ENCODE peak calls at places on chromosomes 16 and 17, in six cellular contexts. X, Q, F, S, R and M are unnamed samples.

GRCh38 chr16:68707341-68708152 is 29.5 kb upstream of the CDH1 start:
- DNase-seq in F (no peak), X (no peak), Q (peak; percentile 86), S (peak; percentile 41), R (no peak), M (no peak)

GRCh38 chr17:80101946-80102706 is 745 bp downstream of the GAA start:
- DNase-seq in F (no peak), R (peak; percentile 32), S (peak; percentile 31), Q (peak; percentile 41), X (peak; percentile 6), M (peak; percentile 54)

GRCh38 chr16:71293921-71294320 is 4.7 kb upstream of the CMTR2 start:
- DNase-seq in S (peak; percentile 16), X (no peak), F (no peak), Q (no peak), R (no peak), M (no peak)

GRCh38 chr17:44005865-44006580 is 1.6 kb downstream of the NAGS start:
- DNase-seq in R (peak; percentile 44), Q (no peak), S (no peak), X (peak; percentile 36), F (peak; percentile 51), M (peak; percentile 37)

GRCh38 chr16:79707867-79708266 is 107.3 kb upstream of the MAF start:
- DNase-seq in Q (no peak), R (no peak), S (peak; percentile 40), X (no peak), F (no peak), M (no peak)

GRCh38 chr16:50467943-50468748 is 80.0 kb upstream of the NKD1 start:
- DNase-seq in R (no peak), F (no peak), S (no peak), Q (no peak), X (no peak), M (peak; percentile 29)

GRCh38 chr17:57085448-57086068 is 512 bp downstream of the AKAP1 start:
- DNase-seq in S (peak; percentile 27), X (peak; percentile 67), F (peak; percentile 71), R (peak; percentile 69), Q (peak; percentile 62), M (peak; percentile 80)

GRCh38 chr16:50161950-50162349 is 8.8 kb downstream of the TENT4B start:
- DNase-seq in F (no peak), S (no peak), X (no peak), Q (no peak), R (no peak), M (no peak)

GRCh38 chr16:48497129-48497528 is 111.9 kb upstream of the SIAH1 start:
- DNase-seq in S (no peak), F (no peak), Q (no peak), R (no peak), X (no peak), M (no peak)

GRCh38 chr16:25988089-25988488 is 296.3 kb downstream of the HS3ST4 start:
- DNase-seq in X (no peak), Q (no peak), F (no peak), S (no peak), R (no peak), M (no peak)

GRCh38 chr17:65774787-65775186 is 213.3 kb upstream of the AXIN2 start:
- DNase-seq in R (no peak), S (no peak), F (no peak), X (no peak), Q (no peak), M (no peak)

GRCh38 chr16:17775061-17775460 is 304.3 kb upstream of the XYLT1 start:
- DNase-seq in S (peak; percentile 26), Q (no peak), X (no peak), F (no peak), R (no peak), M (peak; percentile 31)

GRCh38 chr17:6452471-6453266 is 8.4 kb downstream of the PIMREG start:
- DNase-seq in R (no peak), S (no peak), Q (no peak), F (no peak), X (no peak), M (no peak)

GRCh38 chr17:2075336-2076056 is 20.6 kb downstream of the HIC1 start:
- DNase-seq in R (no peak), X (no peak), S (no peak), F (no peak), Q (no peak), M (peak; percentile 51)

GRCh38 chr16:66905633-66906539 is 12.8 kb downstream of the CDH16 start:
- DNase-seq in S (no peak), Q (no peak), F (peak; percentile 65), X (peak; percentile 40), R (peak; percentile 72), M (no peak)

GRCh38 chr16:78786635-78787034 is 687.2 kb downstream of the WWOX start:
- DNase-seq in X (no peak), Q (no peak), R (no peak), S (no peak), F (no peak), M (no peak)

GRCh38 chr17:63069245-63069644 is 103.2 kb downstream of the TANC2 start:
- DNase-seq in R (no peak), X (no peak), S (no peak), Q (no peak), F (no peak), M (no peak)

GRCh38 chr17:65561394-65562205 is at the start of gene AXIN2:
- DNase-seq in X (peak; percentile 88), F (peak; percentile 86), Q (peak; percentile 92), S (peak; percentile 89), R (peak; percentile 90), M (peak; percentile 100)